ENCODE peak calls at places on chromosomes 6 and 20, in seven cellular contexts. One of them, this sample, is unnamed.

GRCh38 chr20:44217342-44218092 is 6.9 kb upstream of the OSER1 start:
- DNase-seq in nucleus accumbens: peak; percentile 2
- DNase-seq in endothelial cell: peak; percentile 76
- DNase-seq in DMS79 treated with DMSO at 0.1 percent for 48 hours: peak; percentile 39
- DNase-seq in C1 segment of cervical spinal cord: peak; percentile 8
- DNase-seq in OCI-LY7: peak; percentile 68
- DNase-seq in mesendoderm: peak; percentile 85
- DNase-seq in this sample: peak; percentile 76

GRCh38 chr6:5094327-5094726 is 9.2 kb downstream of the PPP1R3G start:
- DNase-seq in nucleus accumbens: no peak
- DNase-seq in endothelial cell: no peak
- DNase-seq in DMS79 treated with DMSO at 0.1 percent for 48 hours: no peak
- DNase-seq in C1 segment of cervical spinal cord: no peak
- DNase-seq in OCI-LY7: no peak
- DNase-seq in mesendoderm: no peak
- DNase-seq in this sample: no peak

GRCh38 chr6:28446818-28447511 is 3.7 kb upstream of the ZSCAN23 start:
- DNase-seq in nucleus accumbens: no peak
- DNase-seq in endothelial cell: peak; percentile 19
- DNase-seq in DMS79 treated with DMSO at 0.1 percent for 48 hours: peak; percentile 50
- DNase-seq in C1 segment of cervical spinal cord: no peak
- DNase-seq in OCI-LY7: no peak
- DNase-seq in mesendoderm: peak; percentile 35
- DNase-seq in this sample: no peak

GRCh38 chr6:150363733-150364132 is 5.1 kb upstream of the IYD start:
- DNase-seq in nucleus accumbens: no peak
- DNase-seq in endothelial cell: no peak
- DNase-seq in DMS79 treated with DMSO at 0.1 percent for 48 hours: peak; percentile 77
- DNase-seq in C1 segment of cervical spinal cord: no peak
- DNase-seq in OCI-LY7: no peak
- DNase-seq in mesendoderm: no peak
- DNase-seq in this sample: no peak

GRCh38 chr20:57651977-57652864 is 32.0 kb upstream of the ZBP1 start:
- DNase-seq in nucleus accumbens: no peak
- DNase-seq in endothelial cell: peak; percentile 2
- DNase-seq in DMS79 treated with DMSO at 0.1 percent for 48 hours: no peak
- DNase-seq in C1 segment of cervical spinal cord: no peak
- DNase-seq in OCI-LY7: no peak
- DNase-seq in mesendoderm: no peak
- DNase-seq in this sample: no peak

GRCh38 chr20:3312940-3313656 is 74.1 kb upstream of the SLC4A11 start:
- DNase-seq in nucleus accumbens: no peak
- DNase-seq in endothelial cell: no peak
- DNase-seq in DMS79 treated with DMSO at 0.1 percent for 48 hours: no peak
- DNase-seq in C1 segment of cervical spinal cord: no peak
- DNase-seq in OCI-LY7: no peak
- DNase-seq in mesendoderm: peak; percentile 38
- DNase-seq in this sample: peak; percentile 95

GRCh38 chr20:10263385-10264165 is 44.9 kb downstream of the SNAP25 start:
- DNase-seq in nucleus accumbens: no peak
- DNase-seq in endothelial cell: no peak
- DNase-seq in DMS79 treated with DMSO at 0.1 percent for 48 hours: no peak
- DNase-seq in C1 segment of cervical spinal cord: no peak
- DNase-seq in OCI-LY7: no peak
- DNase-seq in mesendoderm: no peak
- DNase-seq in this sample: no peak

GRCh38 chr20:63884506-63885263 is 10.2 kb upstream of the DNAJC5 start:
- DNase-seq in nucleus accumbens: no peak
- DNase-seq in endothelial cell: no peak
- DNase-seq in DMS79 treated with DMSO at 0.1 percent for 48 hours: no peak
- DNase-seq in C1 segment of cervical spinal cord: no peak
- DNase-seq in OCI-LY7: no peak
- DNase-seq in mesendoderm: no peak
- DNase-seq in this sample: no peak

GRCh38 chr6:158205220-158205944 is 37.2 kb downstream of the GTF2H5 start:
- DNase-seq in nucleus accumbens: no peak
- DNase-seq in endothelial cell: peak; percentile 31
- DNase-seq in DMS79 treated with DMSO at 0.1 percent for 48 hours: no peak
- DNase-seq in C1 segment of cervical spinal cord: no peak
- DNase-seq in OCI-LY7: peak; percentile 10
- DNase-seq in mesendoderm: peak; percentile 60
- DNase-seq in this sample: peak; percentile 26

GRCh38 chr20:38218566-38218885 is 42.0 kb downstream of the KIAA1755 start:
- DNase-seq in nucleus accumbens: no peak
- DNase-seq in endothelial cell: no peak
- DNase-seq in DMS79 treated with DMSO at 0.1 percent for 48 hours: no peak
- DNase-seq in C1 segment of cervical spinal cord: no peak
- DNase-seq in OCI-LY7: no peak
- DNase-seq in mesendoderm: no peak
- DNase-seq in this sample: no peak

GRCh38 chr6:170178561-170179477 is 112.1 kb downstream of the DLL1 start:
- DNase-seq in nucleus accumbens: no peak
- DNase-seq in endothelial cell: no peak
- DNase-seq in DMS79 treated with DMSO at 0.1 percent for 48 hours: peak; percentile 24
- DNase-seq in C1 segment of cervical spinal cord: no peak
- DNase-seq in OCI-LY7: no peak
- DNase-seq in mesendoderm: no peak
- DNase-seq in this sample: peak; percentile 39

GRCh38 chr20:51678041-51678697 is 90.0 kb downstream of the ATP9A start:
- DNase-seq in nucleus accumbens: peak; percentile 61
- DNase-seq in endothelial cell: peak; percentile 6
- DNase-seq in DMS79 treated with DMSO at 0.1 percent for 48 hours: peak; percentile 20
- DNase-seq in C1 segment of cervical spinal cord: peak; percentile 97
- DNase-seq in OCI-LY7: no peak
- DNase-seq in mesendoderm: no peak
- DNase-seq in this sample: no peak

GRCh38 chr20:31606928-31607639 is 2.0 kb downstream of the ID1 start:
- DNase-seq in nucleus accumbens: no peak
- DNase-seq in endothelial cell: no peak
- DNase-seq in DMS79 treated with DMSO at 0.1 percent for 48 hours: peak; percentile 81
- DNase-seq in C1 segment of cervical spinal cord: no peak
- DNase-seq in OCI-LY7: no peak
- DNase-seq in mesendoderm: peak; percentile 92
- DNase-seq in this sample: peak; percentile 84

GRCh38 chr6:41367700-41368099 is 32.3 kb downstream of the NCR2 start:
- DNase-seq in nucleus accumbens: no peak
- DNase-seq in endothelial cell: peak; percentile 77
- DNase-seq in DMS79 treated with DMSO at 0.1 percent for 48 hours: peak; percentile 76
- DNase-seq in C1 segment of cervical spinal cord: peak; percentile 1
- DNase-seq in OCI-LY7: peak; percentile 18
- DNase-seq in mesendoderm: peak; percentile 92
- DNase-seq in this sample: peak; percentile 29

GRCh38 chr6:142891454-142891853 is 53.5 kb downstream of the HIVEP2 start:
- DNase-seq in nucleus accumbens: no peak
- DNase-seq in endothelial cell: no peak
- DNase-seq in DMS79 treated with DMSO at 0.1 percent for 48 hours: no peak
- DNase-seq in C1 segment of cervical spinal cord: no peak
- DNase-seq in OCI-LY7: no peak
- DNase-seq in mesendoderm: no peak
- DNase-seq in this sample: no peak

GRCh38 chr6:106730264-106730663 is 100.9 kb downstream of the QRSL1 start:
- DNase-seq in nucleus accumbens: no peak
- DNase-seq in endothelial cell: no peak
- DNase-seq in DMS79 treated with DMSO at 0.1 percent for 48 hours: no peak
- DNase-seq in C1 segment of cervical spinal cord: no peak
- DNase-seq in OCI-LY7: no peak
- DNase-seq in mesendoderm: no peak
- DNase-seq in this sample: no peak

GRCh38 chr6:102680413-102680812 is 1286.9 kb downstream of the GRIK2 start:
- DNase-seq in nucleus accumbens: no peak
- DNase-seq in endothelial cell: no peak
- DNase-seq in DMS79 treated with DMSO at 0.1 percent for 48 hours: no peak
- DNase-seq in C1 segment of cervical spinal cord: no peak
- DNase-seq in OCI-LY7: no peak
- DNase-seq in mesendoderm: no peak
- DNase-seq in this sample: no peak

GRCh38 chr6:83868639-83869038 is 9.2 kb downstream of the CYB5R4 start:
- DNase-seq in nucleus accumbens: no peak
- DNase-seq in endothelial cell: no peak
- DNase-seq in DMS79 treated with DMSO at 0.1 percent for 48 hours: no peak
- DNase-seq in C1 segment of cervical spinal cord: no peak
- DNase-seq in OCI-LY7: no peak
- DNase-seq in mesendoderm: no peak
- DNase-seq in this sample: no peak

GRCh38 chr6:72328775-72329174 is 293.1 kb upstream of the KCNQ5 start:
- DNase-seq in nucleus accumbens: no peak
- DNase-seq in endothelial cell: no peak
- DNase-seq in DMS79 treated with DMSO at 0.1 percent for 48 hours: no peak
- DNase-seq in C1 segment of cervical spinal cord: no peak
- DNase-seq in OCI-LY7: no peak
- DNase-seq in mesendoderm: no peak
- DNase-seq in this sample: no peak

GRCh38 chr6:149751239-149751638 is 1.7 kb downstream of the PCMT1 start:
- DNase-seq in nucleus accumbens: no peak
- DNase-seq in endothelial cell: no peak
- DNase-seq in DMS79 treated with DMSO at 0.1 percent for 48 hours: no peak
- DNase-seq in C1 segment of cervical spinal cord: no peak
- DNase-seq in OCI-LY7: no peak
- DNase-seq in mesendoderm: no peak
- DNase-seq in this sample: no peak

GRCh38 chr20:14716251-14716650 is 378.8 kb upstream of the FLRT3 start:
- DNase-seq in nucleus accumbens: no peak
- DNase-seq in endothelial cell: no peak
- DNase-seq in DMS79 treated with DMSO at 0.1 percent for 48 hours: no peak
- DNase-seq in C1 segment of cervical spinal cord: peak; percentile 59
- DNase-seq in OCI-LY7: no peak
- DNase-seq in mesendoderm: peak; percentile 47
- DNase-seq in this sample: no peak

GRCh38 chr6:35776364-35777215 is at the start of gene CLPSL2:
- DNase-seq in nucleus accumbens: no peak
- DNase-seq in endothelial cell: no peak
- DNase-seq in DMS79 treated with DMSO at 0.1 percent for 48 hours: peak; percentile 58
- DNase-seq in C1 segment of cervical spinal cord: no peak
- DNase-seq in OCI-LY7: no peak
- DNase-seq in mesendoderm: peak; percentile 73
- DNase-seq in this sample: peak; percentile 31

GRCh38 chr6:108560463-108561308 is at the start of gene FOXO3:
- DNase-seq in nucleus accumbens: peak; percentile 78
- DNase-seq in endothelial cell: peak; percentile 86
- DNase-seq in DMS79 treated with DMSO at 0.1 percent for 48 hours: peak; percentile 56
- DNase-seq in C1 segment of cervical spinal cord: peak; percentile 68
- DNase-seq in OCI-LY7: peak; percentile 48
- DNase-seq in mesendoderm: peak; percentile 94
- DNase-seq in this sample: peak; percentile 93

GRCh38 chr6:7732219-7732618 is 6.3 kb downstream of the BMP6 start:
- DNase-seq in nucleus accumbens: no peak
- DNase-seq in endothelial cell: no peak
- DNase-seq in DMS79 treated with DMSO at 0.1 percent for 48 hours: no peak
- DNase-seq in C1 segment of cervical spinal cord: no peak
- DNase-seq in OCI-LY7: no peak
- DNase-seq in mesendoderm: peak; percentile 67
- DNase-seq in this sample: no peak

GRCh38 chr6:17352302-17352701 is 41.1 kb upstream of the CAP2 start:
- DNase-seq in nucleus accumbens: no peak
- DNase-seq in endothelial cell: no peak
- DNase-seq in DMS79 treated with DMSO at 0.1 percent for 48 hours: no peak
- DNase-seq in C1 segment of cervical spinal cord: no peak
- DNase-seq in OCI-LY7: no peak
- DNase-seq in mesendoderm: no peak
- DNase-seq in this sample: peak; percentile 36

GRCh38 chr6:158799051-158799792 is 19.9 kb downstream of the EZR start:
- DNase-seq in nucleus accumbens: no peak
- DNase-seq in endothelial cell: no peak
- DNase-seq in DMS79 treated with DMSO at 0.1 percent for 48 hours: peak; percentile 90
- DNase-seq in C1 segment of cervical spinal cord: peak; percentile 80
- DNase-seq in OCI-LY7: peak; percentile 44
- DNase-seq in mesendoderm: no peak
- DNase-seq in this sample: no peak

GRCh38 chr20:33812673-33813462 is 1.7 kb downstream of the CHMP4B start:
- DNase-seq in nucleus accumbens: no peak
- DNase-seq in endothelial cell: no peak
- DNase-seq in DMS79 treated with DMSO at 0.1 percent for 48 hours: no peak
- DNase-seq in C1 segment of cervical spinal cord: no peak
- DNase-seq in OCI-LY7: no peak
- DNase-seq in mesendoderm: no peak
- DNase-seq in this sample: peak; percentile 53

GRCh38 chr20:10259166-10259565 is 40.5 kb downstream of the SNAP25 start:
- DNase-seq in nucleus accumbens: no peak
- DNase-seq in endothelial cell: no peak
- DNase-seq in DMS79 treated with DMSO at 0.1 percent for 48 hours: no peak
- DNase-seq in C1 segment of cervical spinal cord: no peak
- DNase-seq in OCI-LY7: no peak
- DNase-seq in mesendoderm: no peak
- DNase-seq in this sample: no peak

GRCh38 chr20:56606174-56606945 is 22.7 kb upstream of the TFAP2C start:
- DNase-seq in nucleus accumbens: no peak
- DNase-seq in endothelial cell: no peak
- DNase-seq in DMS79 treated with DMSO at 0.1 percent for 48 hours: no peak
- DNase-seq in C1 segment of cervical spinal cord: no peak
- DNase-seq in OCI-LY7: no peak
- DNase-seq in mesendoderm: no peak
- DNase-seq in this sample: peak; percentile 91

GRCh38 chr20:31846793-31847138 is 1.4 kb upstream of the FOXS1 start:
- DNase-seq in nucleus accumbens: no peak
- DNase-seq in endothelial cell: no peak
- DNase-seq in DMS79 treated with DMSO at 0.1 percent for 48 hours: no peak
- DNase-seq in C1 segment of cervical spinal cord: no peak
- DNase-seq in OCI-LY7: no peak
- DNase-seq in mesendoderm: no peak
- DNase-seq in this sample: no peak

GRCh38 chr6:164347455-164347854 is 932.9 kb downstream of the QKI start:
- DNase-seq in nucleus accumbens: no peak
- DNase-seq in endothelial cell: no peak
- DNase-seq in DMS79 treated with DMSO at 0.1 percent for 48 hours: no peak
- DNase-seq in C1 segment of cervical spinal cord: no peak
- DNase-seq in OCI-LY7: no peak
- DNase-seq in mesendoderm: peak; percentile 11
- DNase-seq in this sample: no peak

GRCh38 chr20:58875541-58876134 is 23.1 kb downstream of the GNAS start:
- DNase-seq in nucleus accumbens: no peak
- DNase-seq in endothelial cell: no peak
- DNase-seq in DMS79 treated with DMSO at 0.1 percent for 48 hours: no peak
- DNase-seq in C1 segment of cervical spinal cord: no peak
- DNase-seq in OCI-LY7: no peak
- DNase-seq in mesendoderm: no peak
- DNase-seq in this sample: no peak

This sample was measured in trophoblast cell.